ENCODE peak calls at places on chromosome 2, in four cellular contexts. One of them, this sample, is unnamed.

GRCh38 chr2:232336241-232336736 is 42.3 kb upstream of the ALPP start:
- DNase-seq in heart right ventricle: no peak
- DNase-seq in CD4-positive, alpha-beta T cell: no peak
- DNase-seq in BJ: no peak
- DNase-seq in this sample: no peak

GRCh38 chr2:125227843-125228392 is 1202.8 kb downstream of the CNTNAP5 start:
- DNase-seq in heart right ventricle: no peak
- DNase-seq in CD4-positive, alpha-beta T cell: no peak
- DNase-seq in BJ: no peak
- DNase-seq in this sample: no peak

GRCh38 chr2:221465776-221466175 is 106.3 kb downstream of the EPHA4 start:
- DNase-seq in heart right ventricle: no peak
- DNase-seq in CD4-positive, alpha-beta T cell: no peak
- DNase-seq in BJ: no peak
- DNase-seq in this sample: no peak

GRCh38 chr2:225086439-225086838 is 44.2 kb upstream of the DOCK10 start:
- DNase-seq in heart right ventricle: no peak
- DNase-seq in CD4-positive, alpha-beta T cell: no peak
- DNase-seq in BJ: no peak
- DNase-seq in this sample: no peak

GRCh38 chr2:127080226-127080940 is 26.6 kb downstream of the BIN1 start:
- DNase-seq in heart right ventricle: peak
- DNase-seq in CD4-positive, alpha-beta T cell: no peak
- DNase-seq in BJ: no peak
- DNase-seq in this sample: no peak

GRCh38 chr2:11770531-11771188 is 24.2 kb downstream of the LPIN1 start:
- DNase-seq in heart right ventricle: no peak
- DNase-seq in CD4-positive, alpha-beta T cell: no peak
- DNase-seq in BJ: no peak
- DNase-seq in this sample: no peak

GRCh38 chr2:218217366-218218309 is 649 bp downstream of the ARPC2 start:
- DNase-seq in heart right ventricle: peak
- DNase-seq in CD4-positive, alpha-beta T cell: peak
- DNase-seq in BJ: no peak
- DNase-seq in this sample: peak

GRCh38 chr2:190415794-190416729 is 7.9 kb downstream of the MFSD6 start:
- DNase-seq in heart right ventricle: no peak
- DNase-seq in CD4-positive, alpha-beta T cell: no peak
- DNase-seq in BJ: no peak
- DNase-seq in this sample: no peak

GRCh38 chr2:240874715-240875227 is 6.1 kb downstream of the AGXT start:
- DNase-seq in heart right ventricle: no peak
- DNase-seq in CD4-positive, alpha-beta T cell: no peak
- DNase-seq in BJ: no peak
- DNase-seq in this sample: no peak

GRCh38 chr2:12506846-12507245 is 209.9 kb upstream of the TRIB2 start:
- DNase-seq in heart right ventricle: no peak
- DNase-seq in CD4-positive, alpha-beta T cell: no peak
- DNase-seq in BJ: no peak
- DNase-seq in this sample: no peak

GRCh38 chr2:14340703-14341102 is 291.8 kb upstream of the LRATD1 start:
- DNase-seq in heart right ventricle: no peak
- DNase-seq in CD4-positive, alpha-beta T cell: no peak
- DNase-seq in BJ: no peak
- DNase-seq in this sample: no peak

GRCh38 chr2:99707592-99707991 is 217.8 kb upstream of the REV1 start:
- DNase-seq in heart right ventricle: no peak
- DNase-seq in CD4-positive, alpha-beta T cell: no peak
- DNase-seq in BJ: peak
- DNase-seq in this sample: no peak

GRCh38 chr2:101152195-101153076 is 1.3 kb upstream of the TBC1D8 start:
- DNase-seq in heart right ventricle: peak
- DNase-seq in CD4-positive, alpha-beta T cell: no peak
- DNase-seq in BJ: peak
- DNase-seq in this sample: no peak

GRCh38 chr2:222926915-222927314 is 66.1 kb downstream of the ACSL3 start:
- DNase-seq in heart right ventricle: no peak
- DNase-seq in CD4-positive, alpha-beta T cell: no peak
- DNase-seq in BJ: no peak
- DNase-seq in this sample: no peak

DNA sequence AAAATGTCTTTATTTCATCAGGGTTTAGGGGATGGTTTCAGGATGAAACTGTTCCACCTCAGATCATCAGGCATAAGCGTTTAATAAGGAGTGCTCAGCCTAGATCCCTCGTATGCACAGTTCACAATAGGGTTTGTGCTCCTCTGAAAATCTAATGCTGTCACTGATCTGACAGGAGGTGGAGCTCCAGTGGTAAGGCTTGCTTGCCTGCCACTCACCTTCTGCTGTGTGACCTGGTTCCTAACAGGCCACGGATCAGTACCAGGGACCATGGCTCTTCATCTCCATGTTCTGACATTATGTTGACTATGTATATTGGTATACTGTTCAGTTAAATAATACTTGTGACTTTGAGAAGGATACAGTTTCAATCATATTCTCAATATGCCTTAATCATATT is 41.6 kb downstream of the PPIG start:
- DNase-seq in heart right ventricle: no peak
- DNase-seq in CD4-positive, alpha-beta T cell: no peak
- DNase-seq in BJ: no peak
- DNase-seq in this sample: no peak
- TF ChIP-seq CTCF in heart right ventricle: no peak
- TF ChIP-seq CTCF in CD4-positive, alpha-beta T cell: no peak
- TF ChIP-seq CTCF in BJ: no peak
- TF ChIP-seq CTCF in this sample: no peak

GRCh38 chr2:159639712-159640111 is 23.4 kb upstream of the BAZ2B start:
- DNase-seq in heart right ventricle: no peak
- DNase-seq in CD4-positive, alpha-beta T cell: no peak
- DNase-seq in BJ: no peak
- DNase-seq in this sample: no peak

GRCh38 chr2:159635006-159635746 is 18.8 kb upstream of the BAZ2B start:
- DNase-seq in heart right ventricle: no peak
- DNase-seq in CD4-positive, alpha-beta T cell: no peak
- DNase-seq in BJ: no peak
- DNase-seq in this sample: no peak

GRCh38 chr2:159639071-159639470 is 22.7 kb upstream of the BAZ2B start:
- DNase-seq in heart right ventricle: no peak
- DNase-seq in CD4-positive, alpha-beta T cell: no peak
- DNase-seq in BJ: no peak
- DNase-seq in this sample: no peak

GRCh38 chr2:159637988-159638501 is 21.7 kb upstream of the BAZ2B start:
- DNase-seq in heart right ventricle: no peak
- DNase-seq in CD4-positive, alpha-beta T cell: no peak
- DNase-seq in BJ: peak
- DNase-seq in this sample: no peak

DNA sequence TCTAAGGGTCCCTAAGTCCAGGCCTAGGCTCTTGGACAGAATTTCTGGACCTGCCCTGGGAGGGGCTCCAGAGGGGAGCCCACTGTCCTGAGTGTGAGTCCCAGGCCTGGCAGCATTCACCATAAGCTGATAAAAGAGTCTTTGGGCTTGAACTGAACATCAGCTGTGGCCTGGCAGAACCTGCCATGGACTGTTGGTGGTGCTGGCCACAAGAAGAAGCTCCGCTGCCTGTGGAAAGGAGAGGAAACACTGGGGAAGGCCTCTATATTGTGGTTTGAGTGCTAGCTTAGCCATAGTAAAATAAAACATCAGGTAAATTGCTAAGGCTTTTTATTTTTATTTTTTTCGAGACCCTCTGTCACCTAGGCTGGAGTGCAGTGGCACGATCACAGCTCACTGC is 20.9 kb upstream of the BAZ2B start:
- DNase-seq in heart right ventricle: no peak
- DNase-seq in CD4-positive, alpha-beta T cell: no peak
- DNase-seq in BJ: no peak
- DNase-seq in this sample: no peak
- TF ChIP-seq CTCF in heart right ventricle: no peak
- TF ChIP-seq CTCF in CD4-positive, alpha-beta T cell: no peak
- TF ChIP-seq CTCF in BJ: no peak
- TF ChIP-seq CTCF in this sample: no peak

DNA sequence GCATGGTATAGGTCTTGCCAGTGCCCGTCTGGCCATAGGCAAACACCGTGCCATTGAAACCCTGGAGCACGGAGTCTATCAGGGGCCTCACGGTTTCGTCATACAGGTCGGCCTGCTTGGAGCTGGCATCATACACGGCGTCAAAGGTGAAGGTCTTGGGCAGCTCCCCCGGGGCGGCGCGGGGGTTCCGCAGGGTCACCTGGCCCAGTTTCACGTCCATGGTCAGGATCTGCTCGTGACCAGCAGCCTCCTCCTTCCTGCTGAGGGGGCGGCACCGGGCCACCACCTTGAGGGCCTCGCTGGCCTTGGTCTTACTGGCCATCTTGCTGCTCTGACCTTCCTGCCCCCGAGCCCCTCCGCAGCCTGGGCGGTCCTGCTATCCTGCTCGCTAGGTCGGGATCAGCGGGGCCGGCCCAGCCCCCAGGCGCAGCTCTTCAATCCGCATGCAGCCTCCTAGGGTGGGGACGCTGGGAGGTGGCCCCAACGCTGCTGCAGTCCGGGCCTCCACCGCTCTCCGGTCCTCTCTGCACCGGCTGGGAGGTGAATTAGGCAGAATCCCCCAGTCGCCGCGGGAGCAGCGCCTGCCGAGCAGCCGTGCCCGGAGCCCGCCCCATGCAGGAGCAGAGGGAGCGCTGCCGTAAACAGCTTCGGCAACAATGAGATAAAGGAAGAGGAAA is 563 bp downstream of the KIF3C start:
- DNase-seq in heart right ventricle: no peak
- DNase-seq in CD4-positive, alpha-beta T cell: no peak
- DNase-seq in BJ: no peak
- DNase-seq in this sample: no peak
- TF ChIP-seq CTCF in heart right ventricle: no peak
- TF ChIP-seq CTCF in CD4-positive, alpha-beta T cell: no peak
- TF ChIP-seq CTCF in BJ: no peak
- TF ChIP-seq CTCF in this sample: no peak

GRCh38 chr2:121599963-121600651 is 49.2 kb downstream of the CLASP1 start:
- DNase-seq in heart right ventricle: no peak
- DNase-seq in CD4-positive, alpha-beta T cell: no peak
- DNase-seq in BJ: no peak
- DNase-seq in this sample: no peak

GRCh38 chr2:121598087-121598486 is 51.2 kb downstream of the CLASP1 start:
- DNase-seq in heart right ventricle: no peak
- DNase-seq in CD4-positive, alpha-beta T cell: no peak
- DNase-seq in BJ: no peak
- DNase-seq in this sample: no peak

GRCh38 chr2:121595012-121595891 is 54.0 kb downstream of the CLASP1 start:
- DNase-seq in heart right ventricle: no peak
- DNase-seq in CD4-positive, alpha-beta T cell: no peak
- DNase-seq in BJ: no peak
- DNase-seq in this sample: no peak

GRCh38 chr2:121591199-121591598 is 58.1 kb downstream of the CLASP1 start:
- DNase-seq in heart right ventricle: no peak
- DNase-seq in CD4-positive, alpha-beta T cell: no peak
- DNase-seq in BJ: no peak
- DNase-seq in this sample: no peak

DNA sequence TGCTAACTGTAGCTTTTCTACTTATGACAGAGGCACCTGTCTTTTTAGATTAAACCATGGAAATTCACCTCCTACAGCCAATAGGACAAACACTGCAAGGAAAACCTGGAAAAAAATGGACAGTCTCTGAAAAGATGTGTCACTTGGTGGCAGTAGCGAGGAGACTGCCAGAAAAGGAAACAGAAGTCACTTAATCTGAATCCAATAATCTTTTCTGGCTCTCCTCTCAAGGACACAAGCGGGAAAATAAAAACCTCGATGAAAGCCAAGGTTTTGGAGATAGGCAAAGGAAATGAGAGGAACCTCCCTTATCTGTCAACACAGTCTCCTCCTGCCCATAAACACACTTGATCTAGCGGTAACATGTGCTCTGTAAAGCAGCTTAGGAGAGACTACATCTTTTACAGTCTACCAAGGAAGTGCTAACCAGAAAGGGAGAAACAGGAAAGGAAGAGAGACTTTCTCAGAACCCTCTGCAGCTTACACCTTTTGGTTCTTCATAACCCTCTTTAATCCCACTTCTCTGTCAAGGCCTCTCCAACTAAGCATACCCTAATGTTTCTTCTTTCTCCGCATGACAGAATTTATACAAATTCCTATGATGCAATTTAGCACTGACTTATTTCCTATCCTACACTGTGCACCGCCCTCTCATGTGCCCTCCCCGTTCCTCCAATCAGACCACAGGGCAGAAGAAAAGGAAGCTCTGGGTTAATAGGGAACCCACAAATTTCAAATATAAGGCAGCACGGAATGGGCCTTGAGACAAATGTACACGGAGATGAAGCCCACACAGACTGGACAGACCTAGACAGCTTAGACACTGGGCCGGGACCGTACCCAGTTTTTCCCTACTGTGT is 52.8 kb downstream of the CLASP1 start:
- DNase-seq in heart right ventricle: peak
- DNase-seq in CD4-positive, alpha-beta T cell: no peak
- DNase-seq in BJ: peak
- DNase-seq in this sample: no peak
- TF ChIP-seq CTCF in heart right ventricle: peak
- TF ChIP-seq CTCF in CD4-positive, alpha-beta T cell: peak
- TF ChIP-seq CTCF in BJ: peak
- TF ChIP-seq CTCF in this sample: peak

DNA sequence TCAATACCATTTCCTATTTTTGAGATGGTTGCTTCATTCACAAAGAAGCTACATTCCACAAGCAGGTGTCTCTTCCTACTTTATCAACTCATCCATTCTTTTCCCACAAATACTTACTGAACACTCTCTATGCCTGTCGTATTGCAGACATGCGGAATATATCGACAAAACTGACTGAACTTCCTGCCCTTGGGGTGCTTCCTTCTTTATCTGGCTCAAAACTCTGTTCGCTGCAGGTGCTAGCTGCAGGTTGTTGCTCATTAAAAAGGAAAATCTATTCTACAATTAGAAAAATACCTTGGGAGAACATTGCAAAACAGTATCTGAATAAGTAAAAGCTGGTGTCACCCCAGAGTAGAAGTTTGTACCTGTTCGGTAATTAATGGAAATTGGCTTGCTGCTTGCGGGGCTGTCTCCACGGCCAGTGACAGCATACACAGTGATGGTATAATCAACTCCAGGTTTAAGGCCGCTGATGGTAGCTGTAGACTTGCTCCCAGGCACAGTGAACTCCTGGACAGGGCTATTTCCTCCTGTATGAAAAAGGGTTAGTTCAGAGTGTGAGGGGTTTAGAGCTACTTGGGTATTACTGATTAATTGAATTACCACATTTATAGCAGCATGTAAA is 52.1 kb downstream of the FN1 start:
- DNase-seq in heart right ventricle: no peak
- DNase-seq in CD4-positive, alpha-beta T cell: no peak
- DNase-seq in BJ: no peak
- DNase-seq in this sample: no peak
- TF ChIP-seq CTCF in heart right ventricle: no peak
- TF ChIP-seq CTCF in CD4-positive, alpha-beta T cell: no peak
- TF ChIP-seq CTCF in BJ: no peak
- TF ChIP-seq CTCF in this sample: no peak

GRCh38 chr2:5693288-5694015 is 1.3 kb downstream of the SOX11 start:
- DNase-seq in heart right ventricle: no peak
- DNase-seq in CD4-positive, alpha-beta T cell: no peak
- DNase-seq in BJ: no peak
- DNase-seq in this sample: peak
- TF ChIP-seq CTCF in heart right ventricle: no peak
- TF ChIP-seq CTCF in CD4-positive, alpha-beta T cell: no peak
- TF ChIP-seq CTCF in BJ: no peak
- TF ChIP-seq CTCF in this sample: no peak